ENCODE peak calls at places on chromosomes 12 and 14, in five cellular contexts. V is testis, Y is A549, Q is sigmoid colon, H is stomach. Z is an unnamed sample.

GRCh38 chr14:96098309-96098998 is 59.3 kb downstream of the C14orf132 start:
- DNase-seq in V (peak; percentile 51), Y (peak; percentile 78), Q (no peak), H (peak; percentile 56), Z (peak; percentile 16)

GRCh38 chr12:8080131-8080530 is 1.9 kb upstream of the NECAP1 start:
- DNase-seq in V (no peak), Y (no peak), Q (no peak), H (no peak), Z (no peak)

GRCh38 chr12:122726056-122726558 is 4.5 kb downstream of the HCAR1 start:
- DNase-seq in V (no peak), Y (peak; percentile 24), Q (no peak), H (peak; percentile 46), Z (no peak)

GRCh38 chr12:121095544-121096198 is 37.0 kb upstream of the P2RX7 start:
- DNase-seq in V (peak; percentile 81), Y (peak; percentile 64), Q (peak; percentile 78), H (peak; percentile 78), Z (peak; percentile 58)

GRCh38 chr12:55828357-55828756 is 1.0 kb downstream of the DNAJC14 start:
- DNase-seq in V (no peak), Y (no peak), Q (peak; percentile 67), H (no peak), Z (no peak)

GRCh38 chr14:31457665-31458659 is 656 bp upstream of the DTD2 start:
- DNase-seq in V (no peak), Y (peak; percentile 10), Q (no peak), H (no peak), Z (no peak)

GRCh38 chr14:99134333-99135046 is 137.5 kb downstream of the BCL11B start:
- DNase-seq in V (no peak), Y (no peak), Q (peak; percentile 44), H (peak; percentile 13), Z (no peak)

GRCh38 chr12:104991565-104992128 is 5.5 kb downstream of the NOPCHAP1 start:
- DNase-seq in V (no peak), Y (no peak), Q (no peak), H (no peak), Z (no peak)

GRCh38 chr12:95553202-95553943 is 2.1 kb upstream of the USP44 start:
- DNase-seq in V (no peak), Y (no peak), Q (no peak), H (no peak), Z (no peak)

DNA sequence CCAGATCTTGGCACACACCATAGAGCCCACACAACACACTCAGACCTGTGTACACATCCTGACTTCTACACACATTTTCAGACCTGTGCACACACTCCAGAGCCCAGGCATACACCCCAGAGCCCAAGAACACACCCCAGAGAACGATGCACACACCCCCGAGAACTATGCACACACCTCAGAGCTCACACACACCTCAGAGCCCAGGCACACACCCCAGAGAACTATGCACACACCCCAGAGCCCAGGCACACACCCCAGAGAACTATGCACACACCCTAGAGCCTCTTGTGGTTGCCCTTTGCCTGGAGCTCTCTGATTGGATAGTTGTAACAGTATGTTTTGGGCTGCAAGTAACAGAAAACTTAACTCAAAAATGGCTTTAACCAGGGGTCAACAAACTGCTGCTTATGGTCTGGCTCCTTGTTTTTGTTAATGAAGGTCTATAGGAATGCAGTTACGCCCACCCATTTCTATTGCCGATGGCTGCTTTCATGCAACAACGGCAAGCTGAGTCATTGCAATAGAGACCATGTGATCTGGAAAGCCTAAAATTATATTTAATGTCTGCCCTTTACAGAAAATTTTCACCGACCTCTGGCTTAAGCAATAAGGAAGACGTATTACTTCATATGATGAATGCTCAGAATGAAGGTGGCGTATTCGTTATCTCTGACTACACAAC is 66.0 kb upstream of the NCOR2 start:
- DNase-seq in V (no peak), Y (peak; percentile 85), Q (no peak), H (no peak), Z (peak; percentile 36)
- TF ChIP-seq POLR2A in V (no peak), Y (no peak), Q (no peak), H (no peak), Z (no peak)

GRCh38 chr14:72606879-72607278 is 287.0 kb downstream of the DPF3 start:
- DNase-seq in V (no peak), Y (no peak), Q (no peak), H (no peak), Z (no peak)
- TF ChIP-seq POLR2A in V (no peak), Y (no peak), Q (no peak), H (no peak), Z (no peak)

GRCh38 chr14:100240725-100241032 is 1.7 kb downstream of the YY1 start:
- DNase-seq in V (no peak), Y (no peak), Q (no peak), H (no peak), Z (no peak)

GRCh38 chr14:100239200-100239839 is 376 bp downstream of the YY1 start:
- DNase-seq in V (no peak), Y (no peak), Q (peak; percentile 74), H (no peak), Z (peak; percentile 68)

GRCh38 chr14:100241279-100241678 is 2.3 kb downstream of the YY1 start:
- DNase-seq in V (no peak), Y (no peak), Q (no peak), H (no peak), Z (peak; percentile 19)

GRCh38 chr14:100238419-100239199 is at the start of gene YY1:
- DNase-seq in V (peak; percentile 98), Y (peak; percentile 98), Q (peak; percentile 99), H (peak; percentile 100), Z (peak; percentile 98)

GRCh38 chr14:100239840-100240724 is 1.1 kb downstream of the YY1 start:
- DNase-seq in V (peak; percentile 86), Y (peak; percentile 91), Q (peak; percentile 96), H (peak; percentile 89), Z (peak; percentile 90)
- TF ChIP-seq POLR2A in V (no peak), Y (peak; percentile 26), Q (peak; percentile 26), H (no peak), Z (no peak)

GRCh38 chr12:53484686-53485567 is 14.3 kb downstream of the MAP3K12 start:
- DNase-seq in V (no peak), Y (no peak), Q (peak; percentile 61), H (no peak), Z (no peak)
- TF ChIP-seq POLR2A in V (no peak), Y (no peak), Q (no peak), H (no peak), Z (no peak)

GRCh38 chr12:53754196-53754595 is 2.4 kb upstream of the CISTR start:
- DNase-seq in V (no peak), Y (no peak), Q (no peak), H (no peak), Z (no peak)
- TF ChIP-seq POLR2A in V (no peak), Y (no peak), Q (no peak), H (no peak), Z (no peak)

GRCh38 chr14:21436567-21437062 is 19.3 kb downstream of the CHD8 start:
- DNase-seq in V (no peak), Y (no peak), Q (no peak), H (no peak), Z (no peak)

GRCh38 chr14:21440857-21441256 is 15.1 kb downstream of the CHD8 start:
- DNase-seq in V (no peak), Y (no peak), Q (no peak), H (no peak), Z (no peak)

DNA sequence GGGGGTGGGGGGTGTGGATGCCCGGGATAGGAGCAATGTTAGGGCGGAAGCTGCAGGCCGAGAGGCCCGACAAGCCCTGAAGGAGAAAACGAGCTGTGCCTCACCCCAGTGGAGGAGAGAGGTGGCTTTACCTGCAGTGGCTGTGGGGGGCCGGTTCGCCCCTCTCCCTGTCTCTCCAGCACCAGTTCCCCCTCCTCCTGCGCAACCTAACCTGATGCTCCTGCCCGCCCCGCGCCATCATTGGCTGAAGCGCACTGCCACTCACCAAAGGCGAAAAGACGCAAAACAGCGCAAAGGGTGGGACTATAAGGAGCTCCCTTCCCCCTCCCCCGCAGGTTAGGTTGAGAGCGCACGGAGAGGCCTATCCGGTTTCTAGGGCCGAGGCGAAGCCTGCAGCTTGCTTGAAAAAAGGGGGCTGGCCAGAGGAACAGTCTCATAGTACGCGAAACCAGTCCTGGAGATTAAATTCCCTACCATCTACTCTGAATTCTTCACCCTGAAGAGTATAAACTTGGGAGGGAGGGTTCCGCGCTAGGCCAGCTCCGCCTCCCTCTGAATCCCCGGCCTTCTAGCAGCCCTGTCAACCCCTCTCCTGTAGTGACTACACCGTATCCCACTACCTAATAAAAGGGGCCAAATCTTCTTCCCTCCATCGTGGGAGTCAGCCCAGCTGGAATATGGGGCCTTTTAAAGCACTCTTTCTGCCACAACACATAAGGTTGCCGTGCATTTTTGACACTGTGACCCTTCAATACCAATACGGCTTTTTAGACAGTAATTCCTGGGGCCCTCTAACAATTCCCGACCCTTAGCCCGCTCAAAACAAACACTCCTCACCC is 18.6 kb downstream of the CHD8 start:
- DNase-seq in V (peak; percentile 99), Y (peak; percentile 98), Q (peak; percentile 98), H (peak; percentile 98), Z (peak; percentile 99)
- TF ChIP-seq POLR2A in V (no peak), Y (peak; percentile 17), Q (peak; percentile 11), H (no peak), Z (peak; percentile 64)

DNA sequence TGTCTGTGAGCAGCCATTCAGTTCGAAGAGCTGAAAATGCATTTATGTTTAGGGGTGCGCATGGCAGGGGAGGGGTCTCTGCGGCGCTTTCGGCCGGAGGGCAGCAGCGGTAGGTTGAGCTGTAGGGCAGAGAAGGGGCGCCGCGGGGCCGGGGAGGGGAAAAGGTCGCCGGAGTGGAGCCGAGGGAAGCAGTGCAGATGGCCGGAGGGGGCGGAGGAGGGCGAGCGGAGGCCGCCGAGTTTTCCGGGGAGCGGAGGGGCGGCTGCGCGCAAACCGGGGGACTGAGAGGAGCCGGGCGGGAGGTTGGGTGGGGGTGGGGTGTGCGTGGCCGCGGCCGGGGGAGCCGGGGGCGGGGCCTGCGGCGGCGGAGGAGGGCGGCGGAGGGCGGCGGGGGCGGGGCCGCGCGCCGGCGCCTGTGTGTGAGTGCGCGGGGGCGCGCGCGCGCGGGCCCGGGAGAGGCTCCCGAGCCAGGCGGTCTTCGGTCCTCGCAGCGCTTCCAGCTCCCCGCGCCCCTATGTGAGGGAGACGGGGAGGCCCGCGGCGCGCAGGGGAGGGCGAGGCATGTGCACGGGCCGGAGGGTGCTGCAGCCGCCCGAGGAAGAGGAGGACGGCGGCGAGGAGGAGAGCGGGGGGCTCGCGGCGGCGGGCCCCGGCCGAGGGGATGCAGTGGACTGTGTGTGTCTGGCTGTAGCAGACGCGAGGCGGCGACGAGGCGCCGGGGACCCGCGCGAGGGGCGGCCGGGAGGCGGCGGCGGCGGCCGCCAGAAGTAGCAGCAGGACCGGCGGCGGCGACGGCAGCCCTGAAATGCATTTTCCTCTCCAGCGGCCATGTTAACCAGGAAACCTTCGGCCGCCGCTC is at the start of gene DYRK2:
- DNase-seq in V (peak; percentile 90), Y (peak; percentile 79), Q (peak; percentile 90), H (peak; percentile 82), Z (peak; percentile 88)
- TF ChIP-seq POLR2A in V (peak; percentile 39), Y (peak; percentile 93), Q (peak; percentile 65), H (no peak), Z (peak; percentile 61)